ENCODE peak calls at places on chromosome 4, in seven cellular contexts. One of them, this sample, is unnamed.

GRCh38 chr4:101801957-101802356 is 11.4 kb downstream of the BANK1 start:
- DNase-seq in pulmonary artery endothelial cell: no peak
- DNase-seq in NCI-H82: no peak
- DNase-seq in right cardiac atrium: no peak
- DNase-seq in nucleus accumbens: no peak
- DNase-seq in AG08396: no peak
- DNase-seq in CD8-positive, alpha-beta memory T cell: no peak
- DNase-seq in this sample: no peak

GRCh38 chr4:48275247-48275646 is 5.6 kb upstream of the TEC start:
- DNase-seq in pulmonary artery endothelial cell: no peak
- DNase-seq in NCI-H82: peak
- DNase-seq in right cardiac atrium: no peak
- DNase-seq in nucleus accumbens: no peak
- DNase-seq in AG08396: peak
- DNase-seq in CD8-positive, alpha-beta memory T cell: no peak
- DNase-seq in this sample: no peak

GRCh38 chr4:30832652-30833051 is 112.5 kb downstream of the PCDH7 start:
- DNase-seq in pulmonary artery endothelial cell: no peak
- DNase-seq in NCI-H82: no peak
- DNase-seq in right cardiac atrium: no peak
- DNase-seq in nucleus accumbens: no peak
- DNase-seq in AG08396: no peak
- DNase-seq in CD8-positive, alpha-beta memory T cell: no peak
- DNase-seq in this sample: no peak

GRCh38 chr4:53716471-53717063 is 125.3 kb upstream of the LNX1 start:
- DNase-seq in pulmonary artery endothelial cell: no peak
- DNase-seq in NCI-H82: no peak
- DNase-seq in right cardiac atrium: no peak
- DNase-seq in nucleus accumbens: no peak
- DNase-seq in AG08396: no peak
- DNase-seq in CD8-positive, alpha-beta memory T cell: no peak
- DNase-seq in this sample: no peak

GRCh38 chr4:183201331-183201730 is 102.3 kb downstream of the WWC2 start:
- DNase-seq in pulmonary artery endothelial cell: no peak
- DNase-seq in NCI-H82: no peak
- DNase-seq in right cardiac atrium: no peak
- DNase-seq in nucleus accumbens: no peak
- DNase-seq in AG08396: peak
- DNase-seq in CD8-positive, alpha-beta memory T cell: no peak
- DNase-seq in this sample: no peak

GRCh38 chr4:5009796-5010195 is 9.5 kb downstream of the CYTL1 start:
- DNase-seq in pulmonary artery endothelial cell: no peak
- DNase-seq in NCI-H82: no peak
- DNase-seq in right cardiac atrium: no peak
- DNase-seq in nucleus accumbens: no peak
- DNase-seq in AG08396: no peak
- DNase-seq in CD8-positive, alpha-beta memory T cell: no peak
- DNase-seq in this sample: no peak

GRCh38 chr4:16524911-16525574 is 298.8 kb upstream of the TAPT1 start:
- DNase-seq in pulmonary artery endothelial cell: no peak
- DNase-seq in NCI-H82: no peak
- DNase-seq in right cardiac atrium: peak
- DNase-seq in nucleus accumbens: no peak
- DNase-seq in AG08396: peak
- DNase-seq in CD8-positive, alpha-beta memory T cell: no peak
- DNase-seq in this sample: no peak

GRCh38 chr4:8202526-8203375 is 3.7 kb downstream of the SH3TC1 start:
- DNase-seq in pulmonary artery endothelial cell: no peak
- DNase-seq in NCI-H82: no peak
- DNase-seq in right cardiac atrium: no peak
- DNase-seq in nucleus accumbens: no peak
- DNase-seq in AG08396: no peak
- DNase-seq in CD8-positive, alpha-beta memory T cell: no peak
- DNase-seq in this sample: no peak

GRCh38 chr4:163680390-163681098 is 186.1 kb downstream of the TMA16 start:
- DNase-seq in pulmonary artery endothelial cell: no peak
- DNase-seq in NCI-H82: no peak
- DNase-seq in right cardiac atrium: no peak
- DNase-seq in nucleus accumbens: no peak
- DNase-seq in AG08396: no peak
- DNase-seq in CD8-positive, alpha-beta memory T cell: no peak
- DNase-seq in this sample: no peak

GRCh38 chr4:40629401-40630334 is at the start of gene RBM47:
- DNase-seq in pulmonary artery endothelial cell: no peak
- DNase-seq in NCI-H82: peak
- DNase-seq in right cardiac atrium: peak
- DNase-seq in nucleus accumbens: peak
- DNase-seq in AG08396: peak
- DNase-seq in CD8-positive, alpha-beta memory T cell: no peak
- DNase-seq in this sample: peak

GRCh38 chr4:147820975-147821374 is 89.1 kb downstream of the ARHGAP10 start:
- DNase-seq in pulmonary artery endothelial cell: no peak
- DNase-seq in NCI-H82: no peak
- DNase-seq in right cardiac atrium: no peak
- DNase-seq in nucleus accumbens: no peak
- DNase-seq in AG08396: no peak
- DNase-seq in CD8-positive, alpha-beta memory T cell: no peak
- DNase-seq in this sample: no peak

GRCh38 chr4:74095482-74095881 is 3.5 kb downstream of the CXCL2 start:
- DNase-seq in pulmonary artery endothelial cell: no peak
- DNase-seq in NCI-H82: no peak
- DNase-seq in right cardiac atrium: no peak
- DNase-seq in nucleus accumbens: no peak
- DNase-seq in AG08396: no peak
- DNase-seq in CD8-positive, alpha-beta memory T cell: no peak
- DNase-seq in this sample: no peak

GRCh38 chr4:25533237-25533636 is 122.4 kb upstream of the SLC34A2 start:
- DNase-seq in pulmonary artery endothelial cell: no peak
- DNase-seq in NCI-H82: no peak
- DNase-seq in right cardiac atrium: no peak
- DNase-seq in nucleus accumbens: no peak
- DNase-seq in AG08396: no peak
- DNase-seq in CD8-positive, alpha-beta memory T cell: no peak
- DNase-seq in this sample: no peak

GRCh38 chr4:1300466-1301455 is 11.1 kb downstream of the MAEA start:
- DNase-seq in pulmonary artery endothelial cell: no peak
- DNase-seq in NCI-H82: no peak
- DNase-seq in right cardiac atrium: peak
- DNase-seq in nucleus accumbens: peak
- DNase-seq in AG08396: peak
- DNase-seq in CD8-positive, alpha-beta memory T cell: no peak
- DNase-seq in this sample: peak

GRCh38 chr4:156771171-156771837 is 200.3 kb downstream of the PDGFC start:
- DNase-seq in pulmonary artery endothelial cell: peak
- DNase-seq in NCI-H82: peak
- DNase-seq in right cardiac atrium: no peak
- DNase-seq in nucleus accumbens: peak
- DNase-seq in AG08396: peak
- DNase-seq in CD8-positive, alpha-beta memory T cell: no peak
- DNase-seq in this sample: no peak

GRCh38 chr4:34814266-34814665 is 1430.0 kb downstream of the ARAP2 start:
- DNase-seq in pulmonary artery endothelial cell: no peak
- DNase-seq in NCI-H82: no peak
- DNase-seq in right cardiac atrium: no peak
- DNase-seq in nucleus accumbens: no peak
- DNase-seq in AG08396: no peak
- DNase-seq in CD8-positive, alpha-beta memory T cell: no peak
- DNase-seq in this sample: no peak

GRCh38 chr4:41964401-41964800 is 17.2 kb upstream of the DCAF4L1 start:
- DNase-seq in pulmonary artery endothelial cell: no peak
- DNase-seq in NCI-H82: no peak
- DNase-seq in right cardiac atrium: no peak
- DNase-seq in nucleus accumbens: no peak
- DNase-seq in AG08396: no peak
- DNase-seq in CD8-positive, alpha-beta memory T cell: no peak
- DNase-seq in this sample: no peak

GRCh38 chr4:72375050-72375736 is 193.8 kb downstream of the ADAMTS3 start:
- DNase-seq in pulmonary artery endothelial cell: no peak
- DNase-seq in NCI-H82: no peak
- DNase-seq in right cardiac atrium: no peak
- DNase-seq in nucleus accumbens: no peak
- DNase-seq in AG08396: peak
- DNase-seq in CD8-positive, alpha-beta memory T cell: no peak
- DNase-seq in this sample: no peak

GRCh38 chr4:77007358-77008230 is 58.0 kb downstream of the SEPTIN11 start:
- DNase-seq in pulmonary artery endothelial cell: peak
- DNase-seq in NCI-H82: no peak
- DNase-seq in right cardiac atrium: peak
- DNase-seq in nucleus accumbens: peak
- DNase-seq in AG08396: peak
- DNase-seq in CD8-positive, alpha-beta memory T cell: no peak
- DNase-seq in this sample: no peak

GRCh38 chr4:121154103-121154515 is 10.0 kb downstream of the TNIP3 start:
- DNase-seq in pulmonary artery endothelial cell: no peak
- DNase-seq in NCI-H82: no peak
- DNase-seq in right cardiac atrium: no peak
- DNase-seq in nucleus accumbens: no peak
- DNase-seq in AG08396: no peak
- DNase-seq in CD8-positive, alpha-beta memory T cell: no peak
- DNase-seq in this sample: peak